ENCODE peak calls at places on chromosome 7, in four cellular contexts. R is HCT116, N is stomach, A is suprapubic skin. O is an unnamed sample.

GRCh38 chr7:140209866-140210609 is 33.3 kb upstream of the KDM7A start:
- DNase-seq in R (no peak), N (peak; percentile 43), A (no peak), O (peak; percentile 54)

GRCh38 chr7:47895026-47895425 is 53.2 kb downstream of the PKD1L1 start:
- DNase-seq in R (no peak), N (no peak), A (no peak), O (no peak)

GRCh38 chr7:15839415-15840100 is 153.1 kb upstream of the MEOX2 start:
- DNase-seq in R (no peak), N (no peak), A (peak; percentile 76), O (no peak)

GRCh38 chr7:16803881-16804673 is 722 bp downstream of the AGR2 start:
- DNase-seq in R (no peak), N (no peak), A (no peak), O (no peak)

GRCh38 chr7:106290319-106290718 is 5.5 kb upstream of the NAMPT start:
- DNase-seq in R (no peak), N (no peak), A (no peak), O (no peak)

GRCh38 chr7:767941-768729 is 41.1 kb upstream of the PRKAR1B start:
- DNase-seq in R (no peak), N (no peak), A (no peak), O (no peak)

GRCh38 chr7:17369686-17370426 is 71.4 kb downstream of the AHR start:
- DNase-seq in R (no peak), N (no peak), A (no peak), O (no peak)

GRCh38 chr7:1669486-1669951 is 558 bp upstream of the ELFN1 start:
- DNase-seq in R (no peak), N (no peak), A (no peak), O (no peak)

GRCh38 chr7:13327669-13328068 is 640.2 kb downstream of the ARL4A start:
- DNase-seq in R (no peak), N (no peak), A (no peak), O (no peak)

GRCh38 chr7:117972606-117973005 is 99.4 kb upstream of the CTTNBP2 start:
- DNase-seq in R (no peak), N (no peak), A (no peak), O (no peak)

GRCh38 chr7:106074257-106074656 is 37.9 kb downstream of the SYPL1 start:
- DNase-seq in R (no peak), N (no peak), A (no peak), O (no peak)

GRCh38 chr7:39847227-39847626 is 102.8 kb upstream of the CDK13 start:
- DNase-seq in R (no peak), N (no peak), A (no peak), O (no peak)

GRCh38 chr7:30331338-30331737 is 46.9 kb downstream of the ZNRF2 start:
- DNase-seq in R (no peak), N (no peak), A (no peak), O (no peak)

GRCh38 chr7:55325371-55325792 is 39.8 kb upstream of the LANCL2 start:
- DNase-seq in R (no peak), N (peak; percentile 52), A (no peak), O (no peak)

GRCh38 chr7:42734568-42734967 is 177.3 kb downstream of the C7orf25 start:
- DNase-seq in R (no peak), N (no peak), A (no peak), O (no peak)

GRCh38 chr7:44291733-44292395 is 33.5 kb downstream of the CAMK2B start:
- DNase-seq in R (no peak), N (peak; percentile 11), A (no peak), O (no peak)

GRCh38 chr7:93055543-93056107 is 62.2 kb downstream of the SAMD9 start:
- DNase-seq in R (no peak), N (no peak), A (no peak), O (no peak)

GRCh38 chr7:37354661-37355131 is 94.0 kb downstream of the ELMO1 start:
- DNase-seq in R (no peak), N (no peak), A (peak; percentile 90), O (peak; percentile 59)
- TF ChIP-seq POLR2AphosphoS5 in R (no peak), N (no peak), A (peak; percentile 41), O (peak; percentile 50)

DNA sequence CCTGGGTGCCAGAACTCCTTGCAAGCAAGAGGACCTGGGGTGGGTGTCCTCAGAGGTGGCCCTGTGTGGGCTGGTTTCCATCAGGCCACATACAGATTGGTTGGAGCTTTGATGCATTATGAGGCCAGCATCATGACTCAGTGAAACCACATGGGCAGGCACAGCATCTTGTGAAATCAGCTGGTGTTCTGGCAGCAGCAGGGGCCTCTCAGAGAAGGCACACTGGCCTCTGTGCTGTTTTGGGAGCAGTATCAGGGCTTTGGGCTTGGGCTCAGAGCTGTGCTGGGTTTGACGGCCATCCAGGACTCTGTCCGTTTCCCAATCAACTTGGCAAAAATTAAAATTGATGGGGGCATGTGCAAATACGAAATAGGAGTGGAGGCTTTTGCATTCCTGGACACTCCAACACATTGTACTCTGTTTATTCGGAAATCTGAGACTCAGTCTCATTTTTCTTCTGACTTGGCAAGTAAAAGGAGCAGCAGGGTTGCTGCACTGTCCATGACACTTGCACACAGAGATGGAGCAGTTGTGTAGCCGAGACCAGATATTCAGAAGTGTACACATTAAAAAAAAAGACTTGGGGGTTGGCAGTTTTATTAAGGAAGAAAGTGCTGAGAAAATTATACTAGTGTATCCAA is 190.9 kb downstream of the BMPER start:
- DNase-seq in R (no peak), N (peak; percentile 31), A (peak; percentile 86), O (no peak)
- TF ChIP-seq POLR2AphosphoS5 in R (no peak), N (no peak), A (no peak), O (peak; percentile 48)

GRCh38 chr7:107579881-107580715 is at the start of gene BCAP29:
- DNase-seq in R (peak; percentile 38), N (peak; percentile 74), A (peak; percentile 82), O (peak; percentile 78)
- TF ChIP-seq POLR2AphosphoS5 in R (peak; percentile 90), N (peak; percentile 78), A (no peak), O (no peak)

DNA sequence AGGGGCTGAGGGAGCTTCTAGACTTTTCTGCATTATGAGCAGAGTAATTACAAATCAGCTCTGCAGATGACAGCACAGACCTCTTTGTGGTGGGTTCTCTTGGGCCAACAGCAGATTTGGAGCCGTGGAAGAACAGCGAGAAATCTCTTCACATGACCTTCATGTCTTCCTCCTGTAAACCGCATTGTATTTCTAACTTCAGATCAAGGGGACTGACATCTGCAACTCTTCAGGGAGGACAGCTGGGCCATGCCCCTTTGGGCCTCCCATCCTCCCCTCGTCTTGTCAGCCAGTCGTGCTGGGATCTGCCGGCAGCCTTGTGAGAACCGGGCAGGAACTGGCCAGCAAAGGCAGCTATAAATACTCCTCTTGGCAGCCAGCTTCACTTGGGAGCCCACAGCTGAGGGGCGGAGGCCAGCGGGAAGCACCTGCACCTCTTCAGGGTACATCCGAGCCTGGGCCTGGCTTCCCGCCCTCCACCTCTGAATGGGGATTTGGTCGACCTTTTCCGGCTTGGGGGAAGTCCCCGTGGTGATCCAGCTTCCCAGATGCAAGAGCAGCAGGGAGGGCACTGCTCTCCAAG is 54.8 kb downstream of the STEAP1B start:
- DNase-seq in R (no peak), N (peak; percentile 44), A (peak; percentile 79), O (peak; percentile 77)
- TF ChIP-seq POLR2AphosphoS5 in R (no peak), N (peak; percentile 27), A (peak; percentile 9), O (peak; percentile 96)

DNA sequence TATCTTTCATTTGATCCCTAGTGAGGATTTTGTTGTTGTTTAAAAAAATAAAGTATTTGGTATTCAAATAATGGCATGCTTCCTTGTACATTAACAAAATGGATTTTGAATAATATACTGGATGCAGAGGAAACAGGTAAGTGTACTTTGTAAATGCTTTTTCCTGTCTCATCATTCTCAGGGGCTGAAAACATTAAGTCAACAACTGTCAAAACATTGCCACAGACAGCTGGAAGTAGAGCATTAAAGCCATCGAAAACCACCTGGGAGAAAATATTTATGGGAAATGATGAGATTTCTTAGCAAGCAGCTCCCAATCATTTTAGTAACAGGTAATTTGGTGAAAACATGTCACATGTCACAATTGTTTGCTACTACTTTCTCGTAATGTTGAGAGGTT is 10.7 kb downstream of the TAS2R39 start:
- DNase-seq in R (no peak), N (no peak), A (no peak), O (no peak)
- TF ChIP-seq POLR2AphosphoS5 in R (no peak), N (no peak), A (no peak), O (no peak)

DNA sequence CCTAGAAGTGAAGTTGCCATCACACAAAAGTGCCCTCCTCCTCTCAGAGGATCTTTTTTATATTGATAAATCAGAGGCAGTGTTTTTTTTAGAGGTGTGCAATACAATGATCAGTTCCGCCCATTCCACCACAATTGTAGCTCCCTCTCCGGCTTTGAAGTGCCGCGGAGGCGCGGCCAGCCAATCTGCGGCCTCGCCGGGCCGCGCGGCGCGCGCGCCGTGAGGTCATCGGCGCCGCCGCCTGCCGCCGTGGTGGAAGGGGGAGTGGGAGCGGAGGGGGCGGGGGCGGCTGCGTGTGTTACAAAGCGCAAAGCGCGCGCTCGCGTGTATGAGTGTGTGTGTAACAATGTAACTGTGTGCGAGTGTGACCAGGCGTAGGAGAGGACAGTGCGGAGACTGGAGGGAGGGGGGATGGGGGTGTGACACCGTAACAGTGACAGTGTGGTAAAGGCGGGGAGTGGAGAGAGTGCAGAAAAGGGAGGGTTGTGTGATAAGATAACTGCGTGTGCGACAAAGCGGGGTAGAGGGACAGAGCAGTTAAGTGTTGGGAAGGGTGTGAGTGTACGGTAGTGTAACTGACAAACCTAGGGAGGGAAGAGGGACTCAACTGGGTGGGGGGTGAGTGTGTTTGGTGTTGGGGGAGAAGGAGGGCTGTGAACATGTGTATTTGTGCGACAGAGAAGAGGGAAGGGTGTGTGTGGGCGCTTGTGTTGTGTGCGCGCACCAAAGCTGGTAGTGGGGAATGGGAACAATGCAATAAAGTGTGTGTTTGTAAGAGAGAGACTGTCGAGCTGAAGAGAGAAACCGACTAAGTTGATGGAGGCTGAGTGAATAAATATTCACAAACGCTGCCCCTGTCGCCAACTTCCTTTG is at the start of gene SP8:
- DNase-seq in R (no peak), N (no peak), A (no peak), O (peak; percentile 82)
- TF ChIP-seq POLR2AphosphoS5 in R (no peak), N (no peak), A (no peak), O (no peak)

GRCh38 chr7:36763084-36763807 is 39.0 kb upstream of the AOAH start:
- DNase-seq in R (no peak), N (no peak), A (no peak), O (peak; percentile 9)

GRCh38 chr7:36758879-36759278 is 34.6 kb upstream of the AOAH start:
- DNase-seq in R (no peak), N (no peak), A (no peak), O (no peak)

GRCh38 chr7:36762394-36762793 is 38.1 kb upstream of the AOAH start:
- DNase-seq in R (no peak), N (no peak), A (no peak), O (no peak)

GRCh38 chr7:36761835-36762234 is 37.5 kb upstream of the AOAH start:
- DNase-seq in R (no peak), N (no peak), A (no peak), O (no peak)

GRCh38 chr7:36760856-36761762 is 36.8 kb upstream of the AOAH start:
- DNase-seq in R (no peak), N (no peak), A (no peak), O (no peak)
- TF ChIP-seq POLR2AphosphoS5 in R (no peak), N (no peak), A (no peak), O (no peak)